ENCODE peak calls at places on chromosomes 16 and 17, in ten cellular contexts. S, H, R, X, W, N, T, U, M and I are unnamed samples.

GRCh38 chr16:8330761-8331160 is 259.6 kb downstream of the TMEM114 start:
- DNase-seq in S (no peak), H (no peak), R (no peak), X (no peak), W (no peak), N (no peak), T (no peak), U (no peak), M (no peak), I (no peak)

GRCh38 chr17:55312852-55313251 is 48.1 kb downstream of the HLF start:
- DNase-seq in S (no peak), H (no peak), R (no peak), X (no peak), W (no peak), N (no peak), T (no peak), U (no peak), M (no peak), I (no peak)

GRCh38 chr17:66345264-66345663 is 42.9 kb downstream of the PRKCA start:
- DNase-seq in S (no peak), H (no peak), R (no peak), X (no peak), W (no peak), N (no peak), T (no peak), U (no peak), M (no peak), I (no peak)

GRCh38 chr17:75587718-75588545 is at the start of gene MYO15B:
- DNase-seq in S (peak), H (no peak), R (no peak), X (peak), W (peak), N (no peak), T (no peak), U (peak), M (no peak), I (peak)

GRCh38 chr16:5200123-5200522 is 102.5 kb upstream of the EEF2KMT start:
- DNase-seq in S (no peak), H (no peak), R (no peak), X (no peak), W (no peak), N (no peak), T (no peak), U (no peak), M (no peak), I (no peak)

GRCh38 chr17:66655861-66656260 is 179.1 kb upstream of the CACNG5 start:
- DNase-seq in S (no peak), H (no peak), R (no peak), X (no peak), W (peak), N (no peak), T (no peak), U (no peak), M (no peak), I (no peak)

GRCh38 chr17:77875051-77875780 is 83.3 kb upstream of the TNRC6C start:
- DNase-seq in S (no peak), H (no peak), R (no peak), X (no peak), W (peak), N (no peak), T (peak), U (no peak), M (no peak), I (no peak)

GRCh38 chr16:89185062-89185751 is 13.7 kb downstream of the CDH15 start:
- DNase-seq in S (no peak), H (no peak), R (no peak), X (no peak), W (no peak), N (no peak), T (no peak), U (peak), M (no peak), I (no peak)

GRCh38 chr17:13518271-13519000 is 83.3 kb downstream of the HS3ST3A1 start:
- DNase-seq in S (peak), H (peak), R (no peak), X (no peak), W (peak), N (no peak), T (peak), U (no peak), M (no peak), I (no peak)

GRCh38 chr16:29862383-29862883 is 593 bp downstream of the CDIPT start:
- DNase-seq in S (no peak), H (peak), R (no peak), X (peak), W (no peak), N (no peak), T (no peak), U (no peak), M (peak), I (no peak)

GRCh38 chr16:79777679-79778078 is 177.1 kb upstream of the MAF start:
- DNase-seq in S (no peak), H (no peak), R (no peak), X (no peak), W (no peak), N (no peak), T (no peak), U (no peak), M (no peak), I (no peak)

GRCh38 chr16:88355389-88356123 is 27.2 kb upstream of the ZNF469 start:
- DNase-seq in S (peak), H (no peak), R (no peak), X (no peak), W (no peak), N (no peak), T (no peak), U (peak), M (no peak), I (no peak)

GRCh38 chr16:48444574-48444973 is 59.4 kb upstream of the SIAH1 start:
- DNase-seq in S (peak), H (no peak), R (no peak), X (no peak), W (peak), N (no peak), T (peak), U (peak), M (no peak), I (peak)

GRCh38 chr17:46262271-46262670 is 32.7 kb upstream of the LRRC37A start:
- DNase-seq in S (no peak), H (peak), R (no peak), X (no peak), W (no peak), N (no peak), T (no peak), U (no peak), M (no peak), I (no peak)

GRCh38 chr16:57245472-57246113 is 534 bp downstream of the ARL2BP start:
- DNase-seq in S (peak), H (peak), R (no peak), X (no peak), W (no peak), N (no peak), T (peak), U (peak), M (peak), I (peak)

GRCh38 chr16:65767125-65767524 is 599.4 kb upstream of the CDH5 start:
- DNase-seq in S (no peak), H (no peak), R (no peak), X (peak), W (no peak), N (no peak), T (no peak), U (no peak), M (no peak), I (no peak)

GRCh38 chr17:1896243-1897163 is 66.7 kb downstream of the RPA1 start:
- DNase-seq in S (no peak), H (no peak), R (no peak), X (no peak), W (no peak), N (no peak), T (no peak), U (no peak), M (peak), I (no peak)

GRCh38 chr16:3800477-3801270 is 79.8 kb downstream of the CREBBP start:
- DNase-seq in S (no peak), H (no peak), R (no peak), X (no peak), W (no peak), N (no peak), T (no peak), U (no peak), M (no peak), I (no peak)

DNA sequence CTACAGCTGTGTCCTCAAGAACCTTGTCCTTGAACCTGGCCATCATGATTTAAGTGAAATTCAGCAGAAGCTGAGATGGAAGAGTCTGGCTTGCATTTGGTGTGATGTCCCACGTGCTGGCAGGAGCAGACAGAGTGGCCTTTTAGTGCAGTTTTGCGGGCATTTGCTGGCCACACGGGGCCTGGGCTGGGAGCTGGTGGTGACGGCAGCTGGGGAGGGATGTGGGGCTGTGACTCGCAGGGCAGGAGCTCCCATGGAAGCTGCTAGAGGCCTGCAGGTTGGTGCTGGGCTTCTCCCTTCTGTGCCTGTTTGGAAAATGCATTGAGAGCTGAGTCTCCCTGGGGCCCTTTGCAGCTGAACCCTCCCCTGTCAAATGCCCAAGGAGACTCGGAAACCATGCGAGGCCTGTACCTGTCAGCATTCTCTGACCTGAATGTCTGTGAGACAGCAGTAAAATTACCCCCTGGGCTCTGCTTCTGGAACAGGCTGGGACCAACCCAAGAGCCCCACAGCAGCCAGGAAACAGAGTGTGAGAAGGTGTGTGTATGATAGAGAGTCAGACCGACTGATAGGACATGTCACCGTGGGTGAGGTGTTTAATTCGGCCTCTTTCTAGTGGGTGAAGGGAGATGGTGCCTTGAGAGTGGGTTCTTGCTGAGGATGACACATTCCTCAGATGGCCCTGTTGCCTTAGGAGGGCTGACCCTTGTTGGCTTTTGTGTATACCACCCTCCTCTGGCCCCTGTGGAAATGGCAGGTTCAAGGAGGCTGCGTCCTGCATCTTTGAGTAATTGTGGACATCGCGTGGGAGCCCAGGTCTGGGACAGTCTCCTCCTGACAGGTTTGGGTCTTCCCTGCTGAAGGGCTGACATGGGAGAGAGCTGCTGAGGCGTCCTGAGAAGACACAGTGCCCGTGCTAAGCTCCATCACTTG is 145.5 kb downstream of the MSI2 start:
- DNase-seq in S (no peak), H (peak), R (no peak), X (peak), W (no peak), N (peak), T (no peak), U (no peak), M (no peak), I (no peak)
- TF ChIP-seq CTCF in S (no peak), H (peak), R (peak), X (peak), W (no peak), N (peak), T (no peak), U (peak), M (no peak), I (no peak)

DNA sequence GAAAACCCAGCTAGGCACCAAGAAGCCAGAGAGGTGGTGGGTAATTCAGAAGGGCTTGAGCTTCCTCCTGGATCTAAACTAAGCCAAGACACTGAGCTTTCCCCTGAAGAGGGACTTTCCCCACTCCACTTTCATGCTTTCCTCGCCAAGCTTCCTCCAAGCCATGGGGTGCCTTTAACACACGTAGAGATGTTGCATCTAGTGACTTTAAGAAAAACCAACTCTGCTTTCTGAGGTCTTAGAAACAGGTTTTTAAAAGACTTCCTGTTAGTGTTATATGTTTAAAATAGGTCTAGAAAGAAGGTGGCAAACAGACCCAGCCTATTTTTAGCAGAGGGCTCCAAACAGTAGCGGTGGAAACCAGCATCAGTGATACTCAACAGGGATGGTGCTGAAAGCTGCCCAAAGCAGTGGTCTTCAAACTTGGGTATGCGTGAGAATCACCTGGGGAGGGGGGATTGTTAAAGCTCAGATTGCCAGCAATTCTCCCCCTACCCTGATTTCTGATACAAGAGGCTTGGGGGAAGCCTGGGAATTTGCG is 585.6 kb downstream of the CDH13 start:
- DNase-seq in S (no peak), H (no peak), R (no peak), X (no peak), W (peak), N (peak), T (no peak), U (no peak), M (peak), I (no peak)
- TF ChIP-seq CTCF in S (no peak), H (no peak), R (no peak), X (no peak), W (no peak), N (no peak), T (no peak), U (no peak), M (no peak), I (no peak)

DNA sequence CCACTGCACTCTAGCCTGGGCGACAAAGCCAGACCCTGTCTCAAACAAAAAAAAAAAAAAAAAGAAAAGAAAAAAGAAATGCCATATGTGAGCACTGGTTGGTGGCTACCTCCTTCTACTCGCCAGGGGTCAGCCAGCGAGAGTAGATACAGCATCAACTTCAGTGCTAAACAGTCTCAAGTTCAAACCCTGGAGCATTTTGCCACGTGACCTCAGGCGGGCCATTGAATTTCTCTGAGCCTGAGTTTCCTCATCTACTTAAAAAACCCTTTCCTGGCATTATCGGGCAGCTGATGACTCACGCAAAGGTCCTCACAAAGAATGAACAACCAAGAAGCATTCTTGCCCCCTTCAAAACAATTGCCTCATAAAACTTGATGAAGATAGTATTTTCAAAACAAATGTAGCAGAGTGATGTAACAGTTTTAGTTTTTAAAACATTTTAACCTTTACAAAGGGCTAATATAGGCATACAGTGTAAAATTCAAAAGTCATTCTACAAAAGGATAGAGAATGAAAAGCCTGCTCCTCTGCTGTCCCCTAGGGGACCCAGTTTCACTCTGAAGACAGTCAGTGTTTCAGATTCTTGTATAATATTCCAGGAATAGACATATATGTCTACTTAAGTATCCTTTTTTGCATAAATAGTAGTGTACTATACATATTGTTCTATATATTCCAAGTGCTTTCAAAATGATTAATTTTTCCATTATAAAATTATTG is 28.4 kb downstream of the DNAH2 start:
- DNase-seq in S (no peak), H (no peak), R (no peak), X (no peak), W (peak), N (no peak), T (peak), U (no peak), M (no peak), I (no peak)
- TF ChIP-seq CTCF in S (no peak), H (no peak), R (no peak), X (no peak), W (peak), N (peak), T (peak), U (no peak), M (no peak), I (no peak)

DNA sequence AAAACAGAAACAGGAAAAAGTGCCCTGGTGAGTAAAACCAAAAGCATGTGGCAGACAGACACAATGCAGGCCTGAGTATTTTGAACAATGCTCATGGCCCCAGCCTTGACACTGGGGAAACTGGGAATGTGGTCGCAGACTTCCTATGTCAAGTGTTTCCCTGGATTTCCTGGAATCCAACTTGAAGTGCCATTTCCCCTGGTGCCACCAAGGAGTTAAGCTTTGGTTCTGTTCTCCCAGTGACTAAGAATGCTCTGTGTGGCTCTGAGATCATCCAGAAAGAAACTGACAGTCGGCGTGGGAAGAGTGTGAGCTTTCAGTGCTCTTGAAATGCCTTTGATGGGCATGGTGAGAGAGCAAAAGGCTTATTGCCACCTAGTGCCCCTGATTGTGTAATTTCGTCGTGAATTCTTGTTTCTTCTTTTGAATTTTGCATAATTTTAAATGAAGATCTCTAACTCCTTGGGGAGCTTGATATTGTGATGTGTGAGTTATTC is 96.0 kb downstream of the YPEL2 start:
- DNase-seq in S (no peak), H (no peak), R (no peak), X (no peak), W (peak), N (no peak), T (peak), U (no peak), M (no peak), I (peak)
- TF ChIP-seq CTCF in S (no peak), H (no peak), R (no peak), X (no peak), W (no peak), N (no peak), T (no peak), U (no peak), M (no peak), I (no peak)

DNA sequence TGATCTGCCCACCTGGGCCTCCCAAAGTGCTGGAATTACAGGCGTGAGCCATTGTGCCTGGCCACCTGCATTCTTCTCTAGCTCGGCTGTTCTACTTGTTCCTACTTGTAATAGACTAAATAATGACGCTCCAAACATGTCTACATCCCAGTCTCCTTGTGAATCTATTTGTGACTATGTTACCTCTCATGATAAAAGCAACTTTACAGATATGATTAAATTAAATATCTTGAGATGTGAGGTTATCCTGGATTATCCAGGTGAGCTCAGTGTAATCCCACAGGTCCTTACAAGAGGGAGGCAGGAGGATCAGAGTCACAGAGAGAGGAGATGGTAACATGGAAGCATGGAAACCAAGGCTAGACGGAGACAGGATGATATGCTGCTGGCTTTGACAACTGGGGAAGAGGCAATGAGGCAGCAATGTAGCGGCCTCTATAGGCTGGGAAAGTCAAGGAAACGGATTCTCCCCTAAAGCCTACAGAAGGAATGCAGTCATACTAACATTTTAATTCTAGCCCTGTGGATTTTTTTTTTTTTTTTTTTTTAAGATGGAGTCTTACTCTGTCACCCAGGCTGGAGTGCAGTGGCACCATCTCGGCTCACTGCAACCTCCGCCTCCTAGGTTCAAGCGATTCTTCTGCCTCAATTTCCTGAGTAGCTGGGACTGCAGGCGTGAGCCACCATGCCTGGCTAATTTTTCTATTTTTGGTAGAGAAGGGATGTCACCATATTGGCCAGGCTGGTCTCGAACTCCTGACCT is 5.0 kb upstream of the LASP1 start:
- DNase-seq in S (no peak), H (no peak), R (no peak), X (peak), W (peak), N (no peak), T (peak), U (no peak), M (no peak), I (no peak)
- TF ChIP-seq CTCF in S (no peak), H (peak), R (peak), X (peak), W (peak), N (no peak), T (peak), U (no peak), M (no peak), I (no peak)